ENCODE peak calls at places on chromosome 18, in seven cellular contexts. V, Y, K, F, Z, G and Q are unnamed samples.

GRCh38 chr18:45081579-45082181 is 401.0 kb downstream of the SETBP1 start:
- DNase-seq in K (no peak), V (no peak), F (no peak), Y (no peak), Z (peak), G (no peak), Q (no peak)

GRCh38 chr18:49344825-49345224 is 115.6 kb downstream of the DYM start:
- DNase-seq in Y (no peak), Z (no peak), G (no peak), V (no peak), K (no peak), F (no peak), Q (no peak)

GRCh38 chr18:28007841-28008240 is 169.1 kb downstream of the CDH2 start:
- DNase-seq in V (no peak), Z (no peak), Y (no peak), G (no peak), F (no peak), K (no peak), Q (no peak)

GRCh38 chr18:78978336-78979057 is 1.1 kb upstream of the SALL3 start:
- DNase-seq in Z (no peak), G (no peak), K (no peak), Y (no peak), V (no peak), F (no peak), Q (peak)

GRCh38 chr18:37249895-37250618 is 315.5 kb downstream of the CELF4 start:
- DNase-seq in Y (no peak), K (no peak), F (no peak), G (no peak), V (no peak), Z (no peak), Q (no peak)

GRCh38 chr18:23779696-23780303 is 90.5 kb downstream of the LAMA3 start:
- DNase-seq in Y (no peak), K (no peak), G (no peak), V (no peak), Z (peak), F (no peak), Q (peak)

GRCh38 chr18:8972116-8972515 is 130.4 kb upstream of the NDUFV2 start:
- DNase-seq in Y (no peak), F (no peak), G (no peak), Z (no peak), K (no peak), V (no peak), Q (no peak)

GRCh38 chr18:36662000-36662399 is 166.8 kb downstream of the TPGS2 start:
- DNase-seq in K (no peak), V (no peak), Z (peak), Y (no peak), G (no peak), F (no peak), Q (peak)

GRCh38 chr18:21309248-21309647 is 67.2 kb downstream of the GREB1L start:
- DNase-seq in F (no peak), Z (no peak), V (no peak), G (no peak), K (no peak), Y (no peak), Q (no peak)

GRCh38 chr18:77063256-77063655 is 69.3 kb downstream of the MBP start:
- DNase-seq in F (no peak), G (peak), K (no peak), V (no peak), Y (peak), Z (peak), Q (peak)

GRCh38 chr18:49340446-49340845 is 120.0 kb downstream of the DYM start:
- DNase-seq in Z (peak), V (no peak), Y (no peak), G (no peak), K (no peak), F (peak), Q (no peak)

GRCh38 chr18:47992903-47993302 is 62.4 kb upstream of the SMAD2 start:
- DNase-seq in F (no peak), Z (no peak), K (no peak), Y (no peak), G (no peak), V (no peak), Q (no peak)

GRCh38 chr18:39647627-39648502 is 2082.3 kb upstream of the CELF4 start:
- DNase-seq in G (no peak), F (peak), K (no peak), V (peak), Y (no peak), Z (peak), Q (peak)

GRCh38 chr18:58354051-58354450 is 274.8 kb downstream of the ALPK2 start:
- DNase-seq in Z (no peak), Y (no peak), K (no peak), G (no peak), V (no peak), F (no peak), Q (no peak)

GRCh38 chr18:79503406-79503805 is 107.7 kb downstream of the NFATC1 start:
- DNase-seq in Y (no peak), F (no peak), K (no peak), V (no peak), G (no peak), Z (no peak), Q (no peak)

GRCh38 chr18:35407871-35408481 is 30.8 kb upstream of the ZNF396 start:
- DNase-seq in K (peak), Y (no peak), V (peak), F (peak), Z (peak), G (peak), Q (peak)

GRCh38 chr18:68447286-68447685 is 267.6 kb downstream of the TMX3 start:
- DNase-seq in Z (no peak), Y (no peak), G (no peak), F (no peak), V (no peak), K (no peak), Q (no peak)

GRCh38 chr18:44878335-44878734 is 197.6 kb downstream of the SETBP1 start:
- DNase-seq in Z (no peak), F (no peak), Y (no peak), K (no peak), G (no peak), V (no peak), Q (no peak)

GRCh38 chr18:51561821-51562220 is 364.3 kb upstream of the MEX3C start:
- DNase-seq in Z (no peak), K (no peak), F (no peak), G (no peak), V (no peak), Y (no peak), Q (no peak)

GRCh38 chr18:13003466-13003896 is 12.3 kb downstream of the CEP192 start:
- DNase-seq in F (peak), G (peak), Z (peak), V (no peak), Y (no peak), K (no peak), Q (peak)

GRCh38 chr18:79566841-79567370 is 112.7 kb upstream of the CTDP1 start:
- DNase-seq in Y (no peak), Z (no peak), K (no peak), G (no peak), F (no peak), V (no peak), Q (no peak)

GRCh38 chr18:22074343-22075070 is 94.9 kb upstream of the GATA6 start:
- DNase-seq in G (no peak), V (no peak), K (no peak), Z (peak), Y (no peak), F (no peak), Q (no peak)

GRCh38 chr18:62982600-62983251 is 267.4 kb downstream of the PHLPP1 start:
- DNase-seq in V (peak), K (peak), Z (peak), F (no peak), Y (no peak), G (peak), Q (peak)

GRCh38 chr18:39751161-39751560 is 2185.6 kb upstream of the CELF4 start:
- DNase-seq in K (no peak), V (no peak), G (no peak), Z (peak), F (no peak), Y (no peak), Q (no peak)

GRCh38 chr18:79784965-79785770 is 12.6 kb upstream of the KCNG2 start:
- DNase-seq in Y (no peak), K (no peak), V (no peak), Z (peak), G (no peak), F (peak), Q (no peak)

GRCh38 chr18:45528712-45529336 is 86.5 kb upstream of the SLC14A2 start:
- DNase-seq in F (no peak), Y (no peak), K (no peak), V (no peak), G (no peak), Z (no peak), Q (no peak)

GRCh38 chr18:649341-649740 is 8.1 kb upstream of the TYMS start:
- DNase-seq in Z (no peak), Y (no peak), V (no peak), F (no peak), K (no peak), G (no peak), Q (no peak)

GRCh38 chr18:45780568-45780967 is 44.9 kb upstream of the SIGLEC15 start:
- DNase-seq in Y (no peak), G (no peak), V (no peak), Z (peak), F (no peak), K (no peak), Q (no peak)